ENCODE peak calls at places on chromosomes 5 and 9, in six cellular contexts. One of them, this sample, is unnamed.
A peak's percentile ranks its signal among the peaks of the same experiment; 100 is the strongest.

GRCh38 chr5:144352318-144352717 is 181.6 kb downstream of the KCTD16 start:
- DNase-seq in Peyer's patch: no peak
- DNase-seq in IMR-90: no peak
- DNase-seq in stomach: no peak
- DNase-seq in upper lobe of right lung: no peak
- DNase-seq in AG04450: no peak
- DNase-seq in this sample: no peak

GRCh38 chr5:72015103-72015548 is 92.1 kb upstream of the MAP1B start:
- DNase-seq in Peyer's patch: no peak
- DNase-seq in upper lobe of right lung: no peak
- DNase-seq in stomach: no peak
- DNase-seq in IMR-90: peak; percentile 56
- DNase-seq in AG04450: peak; percentile 11
- DNase-seq in this sample: peak; percentile 39

GRCh38 chr9:127874301-127875216 is 2.9 kb downstream of the AK1 start:
- DNase-seq in AG04450: no peak
- DNase-seq in IMR-90: no peak
- DNase-seq in upper lobe of right lung: no peak
- DNase-seq in Peyer's patch: no peak
- DNase-seq in stomach: no peak
- DNase-seq in this sample: no peak

GRCh38 chr5:6399978-6400910 is 21.9 kb upstream of the MED10 start:
- DNase-seq in stomach: no peak
- DNase-seq in Peyer's patch: no peak
- DNase-seq in IMR-90: peak; percentile 57
- DNase-seq in upper lobe of right lung: no peak
- DNase-seq in AG04450: no peak
- DNase-seq in this sample: no peak

GRCh38 chr9:104232781-104233341 is 138.8 kb downstream of the SMC2 start:
- DNase-seq in AG04450: no peak
- DNase-seq in upper lobe of right lung: no peak
- DNase-seq in Peyer's patch: no peak
- DNase-seq in stomach: no peak
- DNase-seq in IMR-90: no peak
- DNase-seq in this sample: no peak

GRCh38 chr9:137411670-137412380 is 11.1 kb downstream of the EXD3 start:
- DNase-seq in Peyer's patch: peak; percentile 75
- DNase-seq in upper lobe of right lung: peak; percentile 87
- DNase-seq in IMR-90: peak; percentile 94
- DNase-seq in stomach: peak; percentile 91
- DNase-seq in AG04450: peak; percentile 75
- DNase-seq in this sample: peak; percentile 81

GRCh38 chr9:134825025-134825424 is 55.6 kb upstream of the FCN2 start:
- DNase-seq in IMR-90: no peak
- DNase-seq in upper lobe of right lung: no peak
- DNase-seq in stomach: no peak
- DNase-seq in Peyer's patch: no peak
- DNase-seq in AG04450: no peak
- DNase-seq in this sample: no peak

GRCh38 chr5:177090813-177091212 is 4.1 kb downstream of the FGFR4 start:
- DNase-seq in IMR-90: no peak
- DNase-seq in Peyer's patch: no peak
- DNase-seq in stomach: no peak
- DNase-seq in upper lobe of right lung: no peak
- DNase-seq in AG04450: no peak
- DNase-seq in this sample: no peak

GRCh38 chr5:8714197-8714596 is 831.7 kb downstream of the SEMA5A start:
- DNase-seq in AG04450: no peak
- DNase-seq in stomach: no peak
- DNase-seq in Peyer's patch: no peak
- DNase-seq in upper lobe of right lung: no peak
- DNase-seq in IMR-90: no peak
- DNase-seq in this sample: no peak

GRCh38 chr5:84403773-84404172 is 19.1 kb upstream of the EDIL3 start:
- DNase-seq in IMR-90: peak; percentile 97
- DNase-seq in AG04450: peak; percentile 70
- DNase-seq in upper lobe of right lung: no peak
- DNase-seq in stomach: no peak
- DNase-seq in Peyer's patch: no peak
- DNase-seq in this sample: no peak

GRCh38 chr5:153498516-153498915 is 8.0 kb downstream of the GRIA1 start:
- DNase-seq in AG04450: no peak
- DNase-seq in upper lobe of right lung: no peak
- DNase-seq in Peyer's patch: no peak
- DNase-seq in IMR-90: no peak
- DNase-seq in stomach: no peak
- DNase-seq in this sample: no peak

GRCh38 chr5:103503065-103503464 is 59.5 kb downstream of the NUDT12 start:
- DNase-seq in IMR-90: no peak
- DNase-seq in upper lobe of right lung: no peak
- DNase-seq in stomach: no peak
- DNase-seq in AG04450: no peak
- DNase-seq in Peyer's patch: no peak
- DNase-seq in this sample: no peak

GRCh38 chr5:59039003-59039295 is 456.1 kb downstream of the RAB3C start:
- DNase-seq in Peyer's patch: no peak
- DNase-seq in IMR-90: no peak
- DNase-seq in upper lobe of right lung: no peak
- DNase-seq in AG04450: no peak
- DNase-seq in stomach: no peak
- DNase-seq in this sample: no peak

GRCh38 chr5:59036274-59036961 is 453.5 kb downstream of the RAB3C start:
- DNase-seq in stomach: no peak
- DNase-seq in IMR-90: peak; percentile 99
- DNase-seq in upper lobe of right lung: no peak
- DNase-seq in AG04450: peak; percentile 94
- DNase-seq in Peyer's patch: peak; percentile 61
- DNase-seq in this sample: no peak

GRCh38 chr5:59037041-59037440 is 454.2 kb downstream of the RAB3C start:
- DNase-seq in IMR-90: no peak
- DNase-seq in upper lobe of right lung: no peak
- DNase-seq in AG04450: no peak
- DNase-seq in stomach: no peak
- DNase-seq in Peyer's patch: no peak
- DNase-seq in this sample: no peak

GRCh38 chr5:59038169-59039002 is 455.5 kb downstream of the RAB3C start:
- DNase-seq in Peyer's patch: peak; percentile 50
- DNase-seq in IMR-90: peak; percentile 19
- DNase-seq in upper lobe of right lung: no peak
- DNase-seq in AG04450: no peak
- DNase-seq in stomach: no peak
- DNase-seq in this sample: no peak

DNA sequence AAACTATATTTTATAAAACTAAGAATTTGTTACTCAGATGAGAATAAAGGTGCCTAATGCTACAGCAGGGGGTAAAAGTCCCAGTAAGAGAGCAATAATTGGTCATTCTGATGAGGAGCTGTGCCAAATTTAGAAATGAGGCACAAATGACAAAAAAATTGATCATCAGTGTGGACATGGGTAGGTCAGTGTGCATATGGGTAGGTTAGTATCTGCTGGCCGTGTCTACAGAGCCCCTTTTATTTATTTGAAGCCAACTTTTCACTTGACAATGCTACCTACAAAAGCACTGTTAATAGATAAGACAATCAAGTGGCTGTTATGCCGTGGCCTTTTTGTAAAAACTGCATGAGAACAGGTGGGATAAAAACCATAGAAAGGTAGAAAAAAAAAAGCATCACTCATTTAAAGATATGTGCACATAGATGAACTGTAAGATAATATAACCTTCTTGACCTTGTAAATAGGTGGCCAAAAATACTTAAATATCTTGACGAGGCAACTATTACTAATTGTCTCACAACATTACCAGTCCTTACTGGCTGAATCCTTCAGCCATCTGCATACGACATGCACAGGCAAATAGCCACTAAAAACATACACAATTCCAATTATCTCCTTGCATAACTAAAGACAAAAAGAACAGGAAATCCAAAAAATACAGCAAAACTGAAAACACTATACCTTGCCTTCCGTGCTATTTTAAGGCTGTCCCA is 454.7 kb downstream of the RAB3C start:
- DNase-seq in AG04450: no peak
- DNase-seq in IMR-90: no peak
- DNase-seq in stomach: no peak
- DNase-seq in upper lobe of right lung: no peak
- DNase-seq in Peyer's patch: no peak
- DNase-seq in this sample: no peak
- H3K4me3 ChIP-seq in AG04450: peak overlapping the region; percentile 92
- H3K4me3 ChIP-seq in IMR-90: peak overlapping the region; percentile 99
- H3K4me3 ChIP-seq in stomach: peak overlapping the region; percentile 86
- H3K4me3 ChIP-seq in upper lobe of right lung: peak overlapping the region; percentile 78
- H3K4me3 ChIP-seq in Peyer's patch: peak overlapping the region; percentile 63
- H3K4me3 ChIP-seq in this sample: no peak overlapping the region

GRCh38 chr5:150815010-150815409 is 31.3 kb upstream of the IRGM start:
- DNase-seq in upper lobe of right lung: no peak
- DNase-seq in stomach: no peak
- DNase-seq in Peyer's patch: no peak
- DNase-seq in IMR-90: no peak
- DNase-seq in AG04450: no peak
- DNase-seq in this sample: no peak

GRCh38 chr5:150804388-150804787 is 25.8 kb downstream of the SMIM3 start:
- DNase-seq in stomach: no peak
- DNase-seq in upper lobe of right lung: no peak
- DNase-seq in IMR-90: no peak
- DNase-seq in Peyer's patch: no peak
- DNase-seq in AG04450: no peak
- DNase-seq in this sample: no peak

GRCh38 chr5:150809363-150809762 is 30.8 kb downstream of the SMIM3 start:
- DNase-seq in AG04450: no peak
- DNase-seq in IMR-90: no peak
- DNase-seq in stomach: no peak
- DNase-seq in Peyer's patch: no peak
- DNase-seq in upper lobe of right lung: no peak
- DNase-seq in this sample: no peak
- H3K27ac ChIP-seq in AG04450: no peak overlapping the region
- H3K27ac ChIP-seq in IMR-90: no peak overlapping the region
- H3K27ac ChIP-seq in stomach: no peak overlapping the region
- H3K27ac ChIP-seq in Peyer's patch: no peak overlapping the region
- H3K27ac ChIP-seq in upper lobe of right lung: no peak overlapping the region
- H3K27ac ChIP-seq in this sample: no peak overlapping the region

GRCh38 chr5:107467137-107467932 is 203.4 kb downstream of the EFNA5 start:
- DNase-seq in IMR-90: no peak
- DNase-seq in Peyer's patch: no peak
- DNase-seq in upper lobe of right lung: no peak
- DNase-seq in AG04450: no peak
- DNase-seq in stomach: no peak
- DNase-seq in this sample: no peak

GRCh38 chr5:107470007-107470582 is 200.6 kb downstream of the EFNA5 start:
- DNase-seq in upper lobe of right lung: no peak
- DNase-seq in IMR-90: peak; percentile 41
- DNase-seq in Peyer's patch: no peak
- DNase-seq in AG04450: no peak
- DNase-seq in stomach: no peak
- DNase-seq in this sample: no peak

GRCh38 chr5:107469064-107469463 is 201.7 kb downstream of the EFNA5 start:
- DNase-seq in AG04450: no peak
- DNase-seq in Peyer's patch: no peak
- DNase-seq in IMR-90: no peak
- DNase-seq in stomach: no peak
- DNase-seq in upper lobe of right lung: no peak
- DNase-seq in this sample: no peak

GRCh38 chr5:107469485-107469884 is 201.3 kb downstream of the EFNA5 start:
- DNase-seq in stomach: no peak
- DNase-seq in IMR-90: peak; percentile 94
- DNase-seq in upper lobe of right lung: no peak
- DNase-seq in AG04450: peak; percentile 78
- DNase-seq in Peyer's patch: no peak
- DNase-seq in this sample: no peak

GRCh38 chr5:107468286-107468685 is 202.5 kb downstream of the EFNA5 start:
- DNase-seq in upper lobe of right lung: no peak
- DNase-seq in AG04450: no peak
- DNase-seq in Peyer's patch: no peak
- DNase-seq in stomach: no peak
- DNase-seq in IMR-90: no peak
- DNase-seq in this sample: no peak
- H3K27me3 ChIP-seq in upper lobe of right lung: no peaks in the 10 kb centered on the region
- H3K27me3 ChIP-seq in AG04450: no peaks in the 10 kb centered on the region
- H3K27me3 ChIP-seq in Peyer's patch: no peaks in the 10 kb centered on the region
- H3K27me3 ChIP-seq in stomach: no peaks in the 10 kb centered on the region
- H3K27me3 ChIP-seq in IMR-90: no peaks in the 10 kb centered on the region
- H3K27me3 ChIP-seq in this sample: no peaks in the 10 kb centered on the region

DNA sequence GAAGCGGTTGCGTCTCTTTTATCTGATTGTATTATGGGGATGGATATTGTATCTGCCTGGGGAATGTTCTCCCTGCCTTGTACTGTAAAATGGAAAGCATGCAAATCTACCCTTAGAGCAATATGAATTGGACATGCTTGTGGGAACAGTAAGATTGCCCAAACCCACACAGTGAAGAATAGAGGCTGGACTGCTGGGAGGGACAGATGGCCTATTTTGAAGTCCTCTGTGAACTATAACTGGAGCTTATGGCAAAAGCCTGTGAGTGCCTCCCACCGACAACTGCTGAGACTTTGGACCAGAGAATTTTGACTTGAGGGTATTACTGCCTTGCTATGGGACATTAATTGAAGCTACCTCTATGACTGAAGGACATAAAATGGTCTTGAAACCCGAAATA is 168.9 kb downstream of the ERCC6L2 start:
- DNase-seq in Peyer's patch: no peak
- DNase-seq in stomach: no peak
- DNase-seq in IMR-90: no peak
- DNase-seq in upper lobe of right lung: no peak
- DNase-seq in AG04450: no peak
- DNase-seq in this sample: no peak
- H3K4me3 ChIP-seq in Peyer's patch: no peak overlapping the region
- H3K4me3 ChIP-seq in stomach: no peak overlapping the region
- H3K4me3 ChIP-seq in IMR-90: no peak overlapping the region
- H3K4me3 ChIP-seq in upper lobe of right lung: no peak overlapping the region
- H3K4me3 ChIP-seq in AG04450: no peak overlapping the region
- H3K4me3 ChIP-seq in this sample: no peak overlapping the region

GRCh38 chr9:22129134-22129533 is 120.0 kb upstream of the CDKN2B start:
- DNase-seq in AG04450: no peak
- DNase-seq in upper lobe of right lung: no peak
- DNase-seq in stomach: no peak
- DNase-seq in Peyer's patch: no peak
- DNase-seq in IMR-90: no peak
- DNase-seq in this sample: no peak
- H3K27ac ChIP-seq in AG04450: no peak overlapping the region
- H3K27ac ChIP-seq in upper lobe of right lung: no peak overlapping the region
- H3K27ac ChIP-seq in stomach: no peak overlapping the region
- H3K27ac ChIP-seq in Peyer's patch: no peak overlapping the region
- H3K27ac ChIP-seq in IMR-90: no peak overlapping the region
- H3K27ac ChIP-seq in this sample: no peak overlapping the region

GRCh38 chr9:109052416-109052815 is 39.1 kb upstream of the CTNNAL1 start:
- DNase-seq in IMR-90: peak; percentile 30
- DNase-seq in stomach: no peak
- DNase-seq in Peyer's patch: no peak
- DNase-seq in AG04450: no peak
- DNase-seq in upper lobe of right lung: no peak
- DNase-seq in this sample: no peak
- H3K27me3 ChIP-seq in IMR-90: no peaks in the 10 kb centered on the region
- H3K27me3 ChIP-seq in stomach: no peaks in the 10 kb centered on the region
- H3K27me3 ChIP-seq in Peyer's patch: no peaks in the 10 kb centered on the region
- H3K27me3 ChIP-seq in AG04450: no peaks in the 10 kb centered on the region
- H3K27me3 ChIP-seq in upper lobe of right lung: no peaks in the 10 kb centered on the region
- H3K27me3 ChIP-seq in this sample: no peaks in the 10 kb centered on the region

This sample was measured in right lobe of liver.